ENCODE peak calls at places on chromosomes 1 and 21, in seven cellular contexts. H is GDM1; L is CD4-positive, CD25-positive, alpha-beta regulatory T cell; V is Peyer's patch; N is RCC 7860; A is naive thymus-derived CD4-positive, alpha-beta T cell; T is lower lobe of right lung. R is an unnamed sample.

GRCh38 chr1:244302889-244303609 is 148.7 kb downstream of the ADSS2 start:
- DNase-seq in H (no peak), L (no peak), V (no peak), N (peak), A (no peak), T (peak), R (peak)

GRCh38 chr1:181849071-181849470 is 212.4 kb downstream of the ZNF648 start:
- DNase-seq in H (no peak), L (no peak), V (no peak), N (no peak), A (no peak), T (no peak), R (no peak)

GRCh38 chr1:227343201-227343600 is 24.9 kb upstream of the CDC42BPA start:
- DNase-seq in H (no peak), L (no peak), V (no peak), N (no peak), A (no peak), T (no peak), R (no peak)

GRCh38 chr1:211543003-211543402 is 36.0 kb downstream of the SLC30A1 start:
- DNase-seq in H (no peak), L (no peak), V (no peak), N (no peak), A (no peak), T (no peak), R (no peak)

GRCh38 chr1:75341537-75341936 is 207.3 kb downstream of the LHX8 start:
- DNase-seq in H (no peak), L (no peak), V (no peak), N (no peak), A (no peak), T (no peak), R (no peak)

GRCh38 chr1:26996024-26996423 is 2.5 kb downstream of the TRNP1 start:
- DNase-seq in H (no peak), L (no peak), V (no peak), N (no peak), A (no peak), T (no peak), R (no peak)

GRCh38 chr21:35139382-35139715 is 90.2 kb upstream of the RUNX1 start:
- DNase-seq in H (no peak), L (no peak), V (no peak), N (no peak), A (no peak), T (no peak), R (no peak)

GRCh38 chr1:116769050-116769449 is 14.8 kb downstream of the CD2 start:
- DNase-seq in H (no peak), L (no peak), V (no peak), N (no peak), A (no peak), T (no peak), R (no peak)

GRCh38 chr1:235074335-235075120 is 54.1 kb downstream of the TOMM20 start:
- DNase-seq in H (no peak), L (no peak), V (peak), N (peak), A (no peak), T (peak), R (peak)

GRCh38 chr1:177423083-177423482 is 252.3 kb downstream of the BRINP2 start:
- DNase-seq in H (no peak), L (no peak), V (no peak), N (no peak), A (no peak), T (peak), R (no peak)

GRCh38 chr1:84286071-84286470 is 15.4 kb upstream of the SAMD13 start:
- DNase-seq in H (no peak), L (no peak), V (no peak), N (no peak), A (no peak), T (no peak), R (no peak)

GRCh38 chr1:203200059-203200553 is 13.6 kb upstream of the CHI3L1 start:
- DNase-seq in H (no peak), L (no peak), V (no peak), N (no peak), A (no peak), T (no peak), R (no peak)

GRCh38 chr1:171173069-171173468 is 12.0 kb upstream of the FMO2 start:
- DNase-seq in H (no peak), L (no peak), V (no peak), N (no peak), A (no peak), T (no peak), R (no peak)

GRCh38 chr1:22206551-22207125 is 63.7 kb upstream of the WNT4 start:
- DNase-seq in H (no peak), L (no peak), V (no peak), N (no peak), A (no peak), T (no peak), R (no peak)

GRCh38 chr1:228374711-228375577 is 31.7 kb downstream of the TRIM11 start:
- DNase-seq in H (no peak), L (no peak), V (peak), N (no peak), A (no peak), T (peak), R (no peak)

GRCh38 chr1:42847111-42847580 is 733 bp downstream of the ZNF691 start:
- DNase-seq in H (no peak), L (no peak), V (no peak), N (no peak), A (no peak), T (no peak), R (no peak)